ENCODE peak calls at places on chromosomes 2 and 18, in five cellular contexts. One of them, this sample, is unnamed.

GRCh38 chr2:67394734-67395133 is 2.4 kb upstream of the ETAA1 start:
- DNase-seq in endothelial cell: no peak
- DNase-seq in HS-27A: no peak
- DNase-seq in H9: no peak
- DNase-seq in memory B cell: no peak
- DNase-seq in this sample: no peak

GRCh38 chr2:237383991-237384671 is 29.8 kb downstream of the COL6A3 start:
- DNase-seq in endothelial cell: no peak
- DNase-seq in HS-27A: no peak
- DNase-seq in H9: no peak
- DNase-seq in memory B cell: no peak
- DNase-seq in this sample: no peak

GRCh38 chr2:135066710-135067109 is 14.6 kb downstream of the RAB3GAP1 start:
- DNase-seq in endothelial cell: no peak
- DNase-seq in HS-27A: no peak
- DNase-seq in H9: no peak
- DNase-seq in memory B cell: no peak
- DNase-seq in this sample: no peak

GRCh38 chr2:12755384-12755783 is 38.6 kb downstream of the TRIB2 start:
- DNase-seq in endothelial cell: no peak
- DNase-seq in HS-27A: no peak
- DNase-seq in H9: no peak
- DNase-seq in memory B cell: no peak
- DNase-seq in this sample: no peak

GRCh38 chr18:36544036-36544725 is 246.7 kb downstream of the FHOD3 start:
- DNase-seq in endothelial cell: no peak
- DNase-seq in HS-27A: no peak
- DNase-seq in H9: no peak
- DNase-seq in memory B cell: no peak
- DNase-seq in this sample: no peak

GRCh38 chr2:204452464-204453023 is 92.7 kb upstream of the PARD3B start:
- DNase-seq in endothelial cell: peak
- DNase-seq in HS-27A: peak
- DNase-seq in H9: peak
- DNase-seq in memory B cell: no peak
- DNase-seq in this sample: no peak

GRCh38 chr2:174328309-174329156 is 6.2 kb upstream of the SP9 start:
- DNase-seq in endothelial cell: peak
- DNase-seq in HS-27A: no peak
- DNase-seq in H9: peak
- DNase-seq in memory B cell: peak
- DNase-seq in this sample: peak

GRCh38 chr2:24382363-24383021 is 22.2 kb upstream of the ITSN2 start:
- DNase-seq in endothelial cell: peak
- DNase-seq in HS-27A: no peak
- DNase-seq in H9: peak
- DNase-seq in memory B cell: peak
- DNase-seq in this sample: peak

GRCh38 chr2:126627623-126628022 is 28.3 kb upstream of the GYPC start:
- DNase-seq in endothelial cell: no peak
- DNase-seq in HS-27A: no peak
- DNase-seq in H9: no peak
- DNase-seq in memory B cell: no peak
- DNase-seq in this sample: peak

GRCh38 chr2:21819475-21819874 is 695.7 kb downstream of the TDRD15 start:
- DNase-seq in endothelial cell: no peak
- DNase-seq in HS-27A: peak
- DNase-seq in H9: no peak
- DNase-seq in memory B cell: no peak
- DNase-seq in this sample: no peak

GRCh38 chr2:223056656-223057418 is 4.8 kb downstream of the KCNE4 start:
- DNase-seq in endothelial cell: no peak
- DNase-seq in HS-27A: no peak
- DNase-seq in H9: no peak
- DNase-seq in memory B cell: no peak
- DNase-seq in this sample: no peak

GRCh38 chr18:68564961-68565360 is 149.9 kb downstream of the TMX3 start:
- DNase-seq in endothelial cell: no peak
- DNase-seq in HS-27A: no peak
- DNase-seq in H9: no peak
- DNase-seq in memory B cell: no peak
- DNase-seq in this sample: no peak

GRCh38 chr2:234164499-234165409 is 114.3 kb downstream of the SPP2 start:
- DNase-seq in endothelial cell: no peak
- DNase-seq in HS-27A: no peak
- DNase-seq in H9: no peak
- DNase-seq in memory B cell: peak
- DNase-seq in this sample: no peak

GRCh38 chr2:12675352-12675795 is 41.4 kb upstream of the TRIB2 start:
- DNase-seq in endothelial cell: no peak
- DNase-seq in HS-27A: peak
- DNase-seq in H9: no peak
- DNase-seq in memory B cell: no peak
- DNase-seq in this sample: peak

GRCh38 chr18:68676913-68677312 is 38.0 kb downstream of the TMX3 start:
- DNase-seq in endothelial cell: no peak
- DNase-seq in HS-27A: no peak
- DNase-seq in H9: no peak
- DNase-seq in memory B cell: no peak
- DNase-seq in this sample: no peak

GRCh38 chr2:126798276-126799140 is 100.2 kb upstream of the TEX51 start:
- DNase-seq in endothelial cell: no peak
- DNase-seq in HS-27A: no peak
- DNase-seq in H9: peak
- DNase-seq in memory B cell: no peak
- DNase-seq in this sample: no peak